ENCODE peak calls at places on chromosomes 16 and 17, in seven cellular contexts. K is neuronal stem cell; X is upper lobe of left lung; B is DND-41; I is effector memory CD4-positive, alpha-beta T cell; N is mammary epithelial cell; D is ascending aorta. E is an unnamed sample.

GRCh38 chr17:59684967-59685366 is 22.3 kb downstream of the PTRH2 start:
- DNase-seq in B (no peak), I (no peak), D (no peak), N (no peak), K (no peak), X (no peak), E (no peak)

GRCh38 chr17:6572997-6573396 is 16.6 kb upstream of the PITPNM3 start:
- DNase-seq in X (peak), D (no peak), K (no peak), B (no peak), I (no peak), N (no peak), E (no peak)

GRCh38 chr17:18889658-18890057 is 31.7 kb downstream of the PRPSAP2 start:
- DNase-seq in N (no peak), K (no peak), X (no peak), I (no peak), D (no peak), B (no peak), E (no peak)

GRCh38 chr17:44968225-44969143 is at the start of gene C1QL1:
- DNase-seq in I (peak), B (peak), X (peak), N (peak), K (peak), D (peak), E (peak)

GRCh38 chr17:83057397-83057761 is 22.0 kb upstream of the METRNL start:
- DNase-seq in B (no peak), X (peak), I (no peak), D (peak), K (no peak), N (no peak), E (no peak)

GRCh38 chr16:31453255-31454204 is 5.8 kb upstream of the ARMC5 start:
- DNase-seq in K (no peak), X (no peak), D (peak), I (no peak), N (peak), B (no peak), E (no peak)

GRCh38 chr17:557371-557770 is 157.3 kb downstream of the VPS53 start:
- DNase-seq in N (no peak), I (no peak), K (no peak), D (no peak), B (no peak), X (no peak), E (no peak)

GRCh38 chr16:30972872-30973271 is 12.1 kb upstream of the HSD3B7 start:
- DNase-seq in D (no peak), X (no peak), I (no peak), B (no peak), N (no peak), K (no peak), E (no peak)

GRCh38 chr16:52592778-52593177 is 45.8 kb upstream of the TOX3 start:
- DNase-seq in X (no peak), B (no peak), I (no peak), K (no peak), D (no peak), N (no peak), E (no peak)

GRCh38 chr16:66247516-66248089 is 118.9 kb upstream of the CDH5 start:
- DNase-seq in I (no peak), N (no peak), B (no peak), D (no peak), X (no peak), K (no peak), E (no peak)

GRCh38 chr17:79970576-79971068 is 65.0 kb downstream of the TBC1D16 start:
- DNase-seq in N (peak), I (peak), B (peak), K (no peak), D (no peak), X (no peak), E (no peak)

GRCh38 chr17:72843591-72843990 is 248.9 kb downstream of the SLC39A11 start:
- DNase-seq in K (no peak), B (no peak), X (no peak), I (no peak), N (no peak), D (no peak), E (no peak)

GRCh38 chr16:85395207-85395912 is 217.8 kb upstream of the GSE1 start:
- DNase-seq in B (peak), D (peak), N (peak), I (no peak), X (peak), K (no peak), E (no peak)

GRCh38 chr17:38455288-38455915 is 27.1 kb downstream of the ARHGAP23 start:
- DNase-seq in N (no peak), K (no peak), D (no peak), I (no peak), X (no peak), B (peak), E (no peak)
- H3K27ac ChIP-seq in N (no peak), K (peak), D (peak), I (no peak), X (peak), B (peak), E (peak)

DNA sequence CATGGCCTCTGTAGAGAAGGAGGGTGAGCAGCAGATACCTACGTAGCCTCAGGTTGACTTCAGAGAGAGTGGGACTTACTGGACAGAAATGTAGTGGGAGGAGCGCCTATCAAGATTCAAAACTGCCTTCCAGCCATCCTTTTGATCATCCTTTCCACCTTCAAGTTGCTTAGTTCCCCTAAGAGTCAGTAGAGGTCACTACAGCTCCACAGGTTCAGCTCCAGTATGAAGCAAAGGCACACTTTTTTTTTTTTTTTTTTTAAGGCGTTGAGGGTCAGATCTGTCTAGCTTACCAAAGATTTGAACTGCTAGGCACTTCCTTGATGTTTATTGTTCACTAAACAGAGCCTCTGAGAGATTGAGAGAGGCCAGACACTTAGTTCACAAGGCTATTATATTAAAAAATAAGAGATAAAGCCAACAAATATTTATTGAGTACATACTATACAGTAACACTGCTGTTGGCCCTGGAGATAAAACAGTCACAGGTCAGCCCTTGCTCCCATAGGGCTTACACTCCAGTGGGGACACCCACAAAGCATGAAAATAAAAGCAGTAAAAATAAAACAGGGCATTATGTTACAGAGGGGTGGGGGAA is 3.1 kb downstream of the RNF227 start:
- DNase-seq in N (peak), X (no peak), K (peak), D (no peak), I (peak), B (peak), E (peak)
- H3K27ac ChIP-seq in N (no peak), X (no peak), K (no peak), D (no peak), I (peak), B (peak), E (no peak)

DNA sequence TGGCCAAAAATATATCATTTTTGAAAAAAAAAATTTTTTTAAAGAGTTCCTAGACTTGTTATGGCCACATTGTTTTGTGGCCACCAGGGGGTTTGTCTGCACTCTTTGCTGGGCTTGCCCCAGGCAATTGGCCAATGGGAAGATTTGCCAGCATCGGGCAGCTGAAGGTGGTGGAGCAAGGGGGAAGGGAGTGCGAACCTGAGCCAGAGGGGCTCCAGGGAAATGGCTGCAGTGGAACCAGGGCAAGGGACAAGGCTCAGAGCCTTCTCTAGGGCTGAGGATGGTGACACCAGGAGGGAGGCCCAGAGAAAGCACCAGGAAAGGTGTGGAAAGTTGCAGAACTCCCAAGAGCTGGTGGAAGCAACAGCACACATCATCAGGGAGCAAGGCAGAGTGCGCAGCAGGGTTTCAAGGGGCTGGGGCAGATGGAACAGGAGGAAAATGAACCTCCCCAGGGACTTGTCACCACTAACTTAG is 15.5 kb upstream of the CMIP start:
- DNase-seq in D (no peak), K (no peak), B (no peak), I (no peak), X (no peak), N (no peak), E (no peak)
- H3K27ac ChIP-seq in D (no peak), K (no peak), B (peak), I (no peak), X (no peak), N (no peak), E (no peak)

GRCh38 chr16:75028544-75028943 is 29.7 kb downstream of the ZNRF1 start:
- DNase-seq in K (no peak), N (no peak), I (no peak), X (no peak), B (no peak), D (no peak), E (no peak)
- H3K27ac ChIP-seq in K (no peak), N (no peak), I (no peak), X (no peak), B (no peak), D (peak), E (no peak)

GRCh38 chr17:30920683-30921543 is 832 bp upstream of the ADAP2 start:
- DNase-seq in B (no peak), K (no peak), D (no peak), N (no peak), X (no peak), I (no peak), E (no peak)
- H3K27ac ChIP-seq in B (no peak), K (no peak), D (no peak), N (no peak), X (no peak), I (no peak), E (no peak)

E was measured in substantia nigra.